ENCODE peak calls at places on chromosomes 13 and 19, in ten cellular contexts. Q is GF-D8; J is mucosa of gallbladder; A is nephron progenitor cell; W is left kidney; V is T follicular helper cell; E is effector CD4-positive, alpha-beta T cell; C is NCI-H1092 treated with DMSO at 0.1 percent for 48 hours; B is T-helper 17 cell; O is activated T-cell treated with anti-CD3 and anti-CD28 coated beads, Interleukin-2, amount 50 U/mL, for 72 hours. T is an unnamed sample.

GRCh38 chr13:25775986-25776385 is 275.8 kb downstream of the SHISA2 start:
- DNase-seq in Q (no peak), E (no peak), V (no peak), J (no peak), O (no peak), A (no peak), C (no peak), B (no peak), W (no peak), T (no peak)

GRCh38 chr13:20860844-20861243 is 41.7 kb downstream of the XPO4 start:
- DNase-seq in O (no peak), A (no peak), C (no peak), Q (no peak), W (no peak), B (no peak), J (no peak), E (no peak), V (no peak), T (no peak)

GRCh38 chr19:48540110-48540509 is 11.9 kb upstream of the SULT2B1 start:
- DNase-seq in E (no peak), C (peak), B (no peak), Q (no peak), J (no peak), V (no peak), W (no peak), O (no peak), A (no peak), T (no peak)

GRCh38 chr19:8877854-8878705 is 45.9 kb downstream of the MBD3L1 start:
- DNase-seq in O (no peak), Q (no peak), B (no peak), C (no peak), V (no peak), J (no peak), W (peak), E (no peak), A (no peak), T (no peak)

GRCh38 chr19:36420961-36421748 is 2.7 kb upstream of the ZFP82 start:
- DNase-seq in B (no peak), A (no peak), E (no peak), Q (no peak), C (peak), J (peak), V (no peak), W (peak), O (no peak), T (no peak)

GRCh38 chr19:29480507-29480906 is 45.3 kb upstream of the VSTM2B start:
- DNase-seq in V (no peak), O (no peak), Q (no peak), J (peak), E (no peak), C (no peak), B (no peak), W (no peak), A (no peak), T (no peak)

GRCh38 chr13:36819064-36819810 is at the start of gene RFXAP:
- DNase-seq in O (peak), E (peak), V (peak), Q (peak), W (peak), C (peak), B (peak), A (peak), J (peak), T (peak)

GRCh38 chr13:104085611-104086010 is 1019.4 kb upstream of the SLC10A2 start:
- DNase-seq in J (no peak), A (no peak), O (no peak), Q (no peak), E (no peak), C (no peak), V (no peak), W (no peak), B (no peak), T (no peak)

GRCh38 chr13:43953370-43953769 is 73.7 kb downstream of the LACC1 start:
- DNase-seq in O (no peak), E (no peak), B (no peak), C (no peak), Q (no peak), V (no peak), W (no peak), J (no peak), A (no peak), T (no peak)

GRCh38 chr19:1566392-1567115 is 1.6 kb downstream of the MEX3D start:
- DNase-seq in E (no peak), O (no peak), C (peak), Q (no peak), A (peak), W (peak), V (no peak), B (no peak), J (peak), T (no peak)

GRCh38 chr13:100394005-100394695 is 194.4 kb downstream of the GGACT start:
- DNase-seq in Q (no peak), J (no peak), C (no peak), W (peak), A (no peak), B (no peak), V (no peak), O (peak), E (no peak), T (no peak)

GRCh38 chr19:48878219-48879024 is 6.2 kb downstream of the PPP1R15A start:
- DNase-seq in B (no peak), O (no peak), W (no peak), Q (peak), A (no peak), J (no peak), E (no peak), V (no peak), C (no peak), T (no peak)

GRCh38 chr13:112131081-112131739 is 64.3 kb downstream of the SOX1 start:
- DNase-seq in V (no peak), W (no peak), Q (no peak), B (no peak), C (no peak), A (no peak), J (no peak), O (no peak), E (no peak), T (peak)

GRCh38 chr19:5434970-5435641 is 20.1 kb upstream of the ZNRF4 start:
- DNase-seq in O (peak), A (no peak), E (no peak), Q (no peak), C (no peak), J (no peak), B (no peak), W (no peak), V (no peak), T (peak)

GRCh38 chr13:30319130-30319529 is 11.8 kb upstream of the KATNAL1 start:
- DNase-seq in O (no peak), B (no peak), V (no peak), Q (no peak), A (no peak), C (no peak), E (no peak), W (no peak), J (no peak), T (no peak)

GRCh38 chr19:51472607-51473006 is 5.7 kb upstream of the CEACAM18 start:
- DNase-seq in J (no peak), O (no peak), C (no peak), V (no peak), Q (no peak), E (no peak), W (no peak), A (no peak), B (no peak), T (peak)

GRCh38 chr13:110444226-110444653 is 117.3 kb downstream of the RAB20 start:
- DNase-seq in C (no peak), V (no peak), J (no peak), W (no peak), O (no peak), Q (no peak), E (no peak), B (no peak), A (no peak), T (no peak)

GRCh38 chr13:111458001-111458531 is 137.6 kb downstream of the TEX29 start:
- DNase-seq in Q (no peak), B (no peak), V (no peak), A (no peak), E (no peak), O (no peak), J (no peak), C (no peak), W (no peak), T (no peak)

GRCh38 chr13:98415326-98416070 is 161.4 kb downstream of the STK24 start:
- DNase-seq in B (no peak), C (no peak), A (no peak), J (no peak), V (no peak), W (no peak), E (no peak), O (no peak), Q (no peak), T (no peak)

GRCh38 chr13:50255639-50256038 is 240.4 kb downstream of the KCNRG start:
- DNase-seq in J (no peak), O (no peak), V (no peak), A (no peak), Q (no peak), C (no peak), B (no peak), E (no peak), W (no peak), T (no peak)

GRCh38 chr13:23610187-23610576 is 40.0 kb downstream of the TNFRSF19 start:
- DNase-seq in E (no peak), O (no peak), W (peak), A (no peak), V (no peak), C (peak), J (no peak), B (no peak), Q (no peak), T (no peak)

GRCh38 chr13:111115841-111116500 is 861 bp downstream of the ARHGEF7 start:
- DNase-seq in C (peak), A (peak), J (peak), Q (no peak), V (no peak), E (no peak), B (no peak), O (peak), W (peak), T (no peak)

GRCh38 chr13:102401755-102402154 is at the start of gene FGF14:
- DNase-seq in J (no peak), Q (no peak), C (no peak), B (no peak), W (no peak), A (no peak), E (no peak), V (no peak), O (no peak), T (no peak)

GRCh38 chr13:113448545-113448884 is 4.8 kb downstream of the ADPRHL1 start:
- DNase-seq in V (no peak), A (no peak), B (no peak), E (no peak), J (no peak), Q (no peak), W (no peak), C (no peak), O (no peak), T (no peak)

GRCh38 chr13:72970956-72971355 is 87.8 kb upstream of the KLF5 start:
- DNase-seq in B (no peak), A (no peak), J (no peak), W (no peak), V (no peak), Q (no peak), E (no peak), O (no peak), C (no peak), T (no peak)

GRCh38 chr13:111304603-111305289 is 15.7 kb upstream of the TEX29 start:
- DNase-seq in V (no peak), Q (no peak), O (no peak), W (no peak), J (no peak), E (no peak), A (no peak), B (no peak), C (no peak), T (no peak)

GRCh38 chr13:20525144-20525600 is 485 bp downstream of the CRYL1 start:
- DNase-seq in Q (no peak), V (peak), B (no peak), O (peak), C (no peak), A (peak), E (peak), J (peak), W (peak), T (peak)

GRCh38 chr13:24502567-24503375 is 9.8 kb downstream of the PARP4 start:
- DNase-seq in E (no peak), J (peak), Q (no peak), V (no peak), W (no peak), O (no peak), A (no peak), B (no peak), C (no peak), T (no peak)

GRCh38 chr13:42633495-42633894 is 59.5 kb downstream of the TNFSF11 start:
- DNase-seq in E (no peak), W (no peak), A (no peak), B (no peak), J (no peak), Q (no peak), O (no peak), V (no peak), C (no peak), T (no peak)

GRCh38 chr19:3664879-3665642 is 35.2 kb downstream of the PIP5K1C start:
- DNase-seq in C (no peak), V (no peak), W (no peak), E (no peak), O (no peak), Q (no peak), J (no peak), A (no peak), B (no peak), T (no peak)

GRCh38 chr19:18319591-18320135 is 3.2 kb downstream of the LSM4 start:
- DNase-seq in O (no peak), V (no peak), E (no peak), A (no peak), Q (no peak), B (no peak), W (no peak), J (no peak), C (no peak), T (no peak)

GRCh38 chr13:110017379-110017778 is 231.0 kb upstream of the IRS2 start:
- DNase-seq in B (no peak), W (peak), V (no peak), E (no peak), A (no peak), O (no peak), Q (no peak), C (no peak), J (no peak), T (no peak)

GRCh38 chr19:39411006-39411831 is 1.2 kb upstream of the PLEKHG2 start:
- DNase-seq in W (peak), A (no peak), V (no peak), Q (peak), O (no peak), E (peak), C (no peak), J (peak), B (no peak), T (no peak)

GRCh38 chr19:49686503-49687088 is 2.8 kb upstream of the ADM5 start:
- DNase-seq in C (no peak), Q (no peak), A (no peak), B (no peak), W (no peak), O (no peak), V (no peak), J (no peak), E (no peak), T (no peak)

GRCh38 chr13:64234255-64234654 is 2818.6 kb upstream of the PCDH20 start:
- DNase-seq in O (no peak), J (no peak), W (no peak), C (no peak), E (no peak), B (no peak), Q (no peak), V (no peak), A (no peak), T (no peak)

GRCh38 chr19:6476155-6476895 is 5.3 kb downstream of the DENND1C start:
- DNase-seq in O (peak), E (peak), Q (no peak), C (no peak), A (peak), W (peak), B (peak), J (peak), V (peak), T (peak)

GRCh38 chr13:51178456-51179074 is 43.6 kb upstream of the FAM124A start:
- DNase-seq in Q (no peak), V (no peak), B (no peak), O (no peak), E (no peak), A (no peak), C (no peak), J (no peak), W (no peak), T (no peak)

GRCh38 chr13:26656919-26657318 is 99.4 kb downstream of the WASF3 start:
- DNase-seq in E (no peak), O (no peak), Q (no peak), A (no peak), W (peak), V (no peak), B (no peak), J (no peak), C (no peak), T (no peak)

GRCh38 chr13:25902946-25903345 is 148.9 kb downstream of the SHISA2 start:
- DNase-seq in J (no peak), B (no peak), A (no peak), V (no peak), W (peak), Q (no peak), O (peak), C (no peak), E (no peak), T (peak)